ENCODE peak calls at places on chromosomes 16 and 17, in seven cellular contexts. W, D, O, U, S, H and X are unnamed samples.

GRCh38 chr17:17081304-17081940 is 39.2 kb downstream of the MPRIP start:
- DNase-seq in W (no peak), D (no peak), O (no peak), U (peak; percentile 11), S (no peak), H (no peak), X (no peak)

GRCh38 chr17:3750926-3751325 is 27.2 kb downstream of the HASPIN start:
- DNase-seq in W (no peak), D (no peak), O (no peak), U (peak; percentile 49), S (no peak), H (no peak), X (no peak)

GRCh38 chr17:2701161-2701995 is 10.2 kb downstream of the CLUH start:
- DNase-seq in W (peak; percentile 32), D (peak; percentile 24), O (no peak), U (peak; percentile 25), S (no peak), H (no peak), X (peak; percentile 66)

GRCh38 chr17:49588312-49588711 is 12.6 kb downstream of the NXPH3 start:
- DNase-seq in W (no peak), D (no peak), O (no peak), U (no peak), S (no peak), H (no peak), X (no peak)

GRCh38 chr17:81512984-81513668 is 527 bp upstream of the ACTG1 start:
- DNase-seq in W (peak; percentile 90), D (peak; percentile 75), O (no peak), U (peak; percentile 85), S (no peak), H (peak; percentile 59), X (no peak)

GRCh38 chr17:49703557-49704277 is 4.0 kb downstream of the SLC35B1 start:
- DNase-seq in W (peak; percentile 54), D (no peak), O (no peak), U (no peak), S (no peak), H (peak; percentile 27), X (no peak)

GRCh38 chr16:4795181-4795827 is at the start of gene SMIM22:
- DNase-seq in W (no peak), D (no peak), O (no peak), U (peak; percentile 88), S (no peak), H (no peak), X (no peak)

GRCh38 chr16:67883872-67884261 is 818 bp upstream of the NRN1L start:
- DNase-seq in W (peak; percentile 86), D (peak; percentile 47), O (no peak), U (peak; percentile 77), S (no peak), H (no peak), X (peak; percentile 80)

GRCh38 chr16:67562918-67563707 is 787 bp downstream of the CTCF start:
- DNase-seq in W (peak; percentile 58), D (peak; percentile 74), O (no peak), U (peak; percentile 80), S (no peak), H (peak; percentile 33), X (no peak)

GRCh38 chr17:15999974-16000827 is 577 bp downstream of the TTC19 start:
- DNase-seq in W (no peak), D (peak; percentile 51), O (no peak), U (no peak), S (no peak), H (peak; percentile 17), X (no peak)

GRCh38 chr16:12178251-12178990 is 201.9 kb downstream of the SNX29 start:
- DNase-seq in W (no peak), D (peak; percentile 79), O (peak; percentile 45), U (no peak), S (no peak), H (no peak), X (no peak)

GRCh38 chr16:85617948-85618347 is 4.8 kb downstream of the GSE1 start:
- DNase-seq in W (no peak), D (no peak), O (no peak), U (no peak), S (no peak), H (no peak), X (no peak)

GRCh38 chr16:17149904-17150483 is 320.8 kb downstream of the XYLT1 start:
- DNase-seq in W (no peak), D (no peak), O (no peak), U (no peak), S (no peak), H (no peak), X (no peak)

GRCh38 chr17:61058066-61058465 is 341.6 kb upstream of the TBX2 start:
- DNase-seq in W (no peak), D (no peak), O (no peak), U (no peak), S (no peak), H (no peak), X (no peak)

GRCh38 chr17:73611630-73612029 is 32.6 kb downstream of the SDK2 start:
- DNase-seq in W (no peak), D (peak; percentile 11), O (no peak), U (no peak), S (no peak), H (no peak), X (no peak)

GRCh38 chr16:19481291-19481690 is 40.6 kb downstream of the GDE1 start:
- DNase-seq in W (no peak), D (no peak), O (no peak), U (no peak), S (no peak), H (no peak), X (no peak)

DNA sequence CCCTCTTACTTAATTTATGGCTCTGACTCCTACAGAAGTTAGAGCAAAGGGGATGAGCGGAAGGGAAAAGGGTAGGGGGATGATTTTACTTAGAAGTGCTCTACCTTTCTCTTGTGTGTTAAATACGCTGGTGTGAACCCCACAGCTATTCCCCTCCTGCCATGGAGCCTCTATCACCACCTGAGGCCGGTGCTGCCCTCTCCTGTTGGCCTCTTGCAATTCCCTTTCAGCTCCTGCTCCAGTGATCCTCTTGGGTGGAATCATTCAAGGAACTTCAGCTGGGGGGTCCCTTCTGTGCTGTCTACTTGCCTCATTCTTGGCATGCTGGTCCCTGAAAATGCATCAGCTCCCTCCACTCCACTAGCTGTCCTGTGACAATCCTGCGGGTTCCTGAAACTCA is 41.8 kb upstream of the CDH8 start:
- DNase-seq in W (peak; percentile 81), D (no peak), O (no peak), U (no peak), S (no peak), H (no peak), X (no peak)
- TF ChIP-seq CTCF in W (peak; percentile 86), D (no peak), O (no peak), U (no peak), S (no peak), H (no peak), X (no peak)

GRCh38 chr17:20133552-20133951 is 124.4 kb downstream of the SPECC1 start:
- DNase-seq in W (no peak), D (no peak), O (no peak), U (no peak), S (no peak), H (no peak), X (no peak)

GRCh38 chr17:20123209-20123608 is 114.0 kb downstream of the SPECC1 start:
- DNase-seq in W (no peak), D (no peak), O (no peak), U (no peak), S (no peak), H (no peak), X (no peak)

GRCh38 chr17:20122236-20122879 is 113.2 kb downstream of the SPECC1 start:
- DNase-seq in W (no peak), D (no peak), O (no peak), U (peak; percentile 33), S (no peak), H (no peak), X (no peak)

GRCh38 chr17:20125724-20126123 is 116.6 kb downstream of the SPECC1 start:
- DNase-seq in W (no peak), D (no peak), O (no peak), U (no peak), S (no peak), H (no peak), X (no peak)

GRCh38 chr17:20127660-20128413 is 118.7 kb downstream of the SPECC1 start:
- DNase-seq in W (no peak), D (no peak), O (peak; percentile 92), U (no peak), S (no peak), H (peak; percentile 44), X (no peak)
- TF ChIP-seq CTCF in W (no peak), D (no peak), O (no peak), U (no peak), S (no peak), H (no peak), X (no peak)

GRCh38 chr17:13921841-13922776 is 147.2 kb upstream of the COX10 start:
- DNase-seq in W (no peak), D (no peak), O (no peak), U (no peak), S (no peak), H (no peak), X (no peak)

GRCh38 chr17:13931111-13931526 is 138.2 kb upstream of the COX10 start:
- DNase-seq in W (no peak), D (peak; percentile 38), O (no peak), U (no peak), S (no peak), H (no peak), X (no peak)

GRCh38 chr17:13920413-13920812 is 148.9 kb upstream of the COX10 start:
- DNase-seq in W (no peak), D (no peak), O (no peak), U (no peak), S (no peak), H (no peak), X (no peak)

GRCh38 chr17:13922885-13923284 is 146.4 kb upstream of the COX10 start:
- DNase-seq in W (no peak), D (no peak), O (no peak), U (no peak), S (no peak), H (no peak), X (no peak)

DNA sequence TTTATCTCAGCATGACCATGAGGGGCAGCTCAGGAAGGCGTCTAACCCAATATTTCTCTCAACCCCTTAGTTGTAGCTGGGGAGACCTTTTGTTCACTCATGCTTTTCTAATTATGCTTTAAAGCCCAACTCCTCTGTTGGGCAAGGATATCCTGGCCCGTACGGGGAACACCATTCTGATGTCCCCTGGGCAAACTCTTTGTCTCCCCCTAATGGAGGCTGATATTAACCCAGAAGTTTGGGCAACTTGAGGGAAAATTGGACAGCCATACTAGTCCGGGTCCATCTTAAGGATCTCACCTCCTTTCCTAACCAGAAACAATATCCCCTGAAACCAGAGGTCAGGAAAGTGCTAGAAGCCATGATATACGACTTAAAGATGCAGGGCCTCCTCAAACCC is 143.7 kb upstream of the COX10 start:
- DNase-seq in W (no peak), D (no peak), O (no peak), U (no peak), S (no peak), H (no peak), X (no peak)
- TF ChIP-seq CTCF in W (peak; percentile 53), D (no peak), O (no peak), U (no peak), S (no peak), H (peak; percentile 47), X (no peak)

GRCh38 chr16:55494994-55495421 is 13.9 kb upstream of the LPCAT2 start:
- DNase-seq in W (peak; percentile 29), D (no peak), O (peak; percentile 87), U (no peak), S (no peak), H (peak; percentile 94), X (peak; percentile 66)
- TF ChIP-seq CTCF in W (peak; percentile 20), D (no peak), O (peak; percentile 29), U (no peak), S (no peak), H (peak; percentile 62), X (no peak)